ENCODE peak calls at places on chromosome 19, in six cellular contexts. One of them, this sample, is unnamed.

GRCh38 chr19:14476663-14477401 is 1.7 kb upstream of the PTGER1 start:
- DNase-seq in IMR-90: peak; percentile 88
- DNase-seq in neural progenitor cell: no peak
- DNase-seq in fibroblast of lung: peak; percentile 92
- DNase-seq in PC-3: peak; percentile 83
- DNase-seq in GM23248: peak; percentile 80
- DNase-seq in this sample: peak; percentile 73

GRCh38 chr19:47702671-47703070 is 10.6 kb upstream of the EHD2 start:
- DNase-seq in IMR-90: no peak
- DNase-seq in neural progenitor cell: no peak
- DNase-seq in fibroblast of lung: no peak
- DNase-seq in PC-3: no peak
- DNase-seq in GM23248: no peak
- DNase-seq in this sample: no peak

GRCh38 chr19:610071-610800 is 20.6 kb downstream of the HCN2 start:
- DNase-seq in IMR-90: no peak
- DNase-seq in neural progenitor cell: no peak
- DNase-seq in fibroblast of lung: no peak
- DNase-seq in PC-3: no peak
- DNase-seq in GM23248: no peak
- DNase-seq in this sample: no peak

GRCh38 chr19:35041548-35042055 is at the start of gene HPN:
- DNase-seq in IMR-90: no peak
- DNase-seq in neural progenitor cell: peak; percentile 37
- DNase-seq in fibroblast of lung: no peak
- DNase-seq in PC-3: no peak
- DNase-seq in GM23248: no peak
- DNase-seq in this sample: no peak

GRCh38 chr19:6235031-6235951 is 44.5 kb downstream of the MLLT1 start:
- DNase-seq in IMR-90: no peak
- DNase-seq in neural progenitor cell: no peak
- DNase-seq in fibroblast of lung: no peak
- DNase-seq in PC-3: no peak
- DNase-seq in GM23248: no peak
- DNase-seq in this sample: no peak

GRCh38 chr19:5536337-5536894 is 31.3 kb downstream of the TINCR start:
- DNase-seq in IMR-90: peak; percentile 33
- DNase-seq in neural progenitor cell: peak; percentile 97
- DNase-seq in fibroblast of lung: peak; percentile 5
- DNase-seq in PC-3: peak; percentile 48
- DNase-seq in GM23248: peak; percentile 65
- DNase-seq in this sample: no peak

GRCh38 chr19:1690570-1691307 is 38.3 kb upstream of the TCF3 start:
- DNase-seq in IMR-90: no peak
- DNase-seq in neural progenitor cell: peak; percentile 83
- DNase-seq in fibroblast of lung: no peak
- DNase-seq in PC-3: peak; percentile 51
- DNase-seq in GM23248: peak; percentile 43
- DNase-seq in this sample: peak; percentile 91

GRCh38 chr19:47885067-47885463 is 1.1 kb downstream of the SULT2A1 start:
- DNase-seq in IMR-90: no peak
- DNase-seq in neural progenitor cell: no peak
- DNase-seq in fibroblast of lung: no peak
- DNase-seq in PC-3: no peak
- DNase-seq in GM23248: no peak
- DNase-seq in this sample: no peak

GRCh38 chr19:12272386-12272785 is 22.3 kb downstream of the ZNF44 start:
- DNase-seq in IMR-90: no peak
- DNase-seq in neural progenitor cell: no peak
- DNase-seq in fibroblast of lung: no peak
- DNase-seq in PC-3: no peak
- DNase-seq in GM23248: no peak
- DNase-seq in this sample: no peak

GRCh38 chr19:39160523-39160861 is 34.9 kb downstream of the PAK4 start:
- DNase-seq in IMR-90: peak; percentile 72
- DNase-seq in neural progenitor cell: no peak
- DNase-seq in fibroblast of lung: peak; percentile 73
- DNase-seq in PC-3: peak; percentile 58
- DNase-seq in GM23248: peak; percentile 79
- DNase-seq in this sample: no peak

DNA sequence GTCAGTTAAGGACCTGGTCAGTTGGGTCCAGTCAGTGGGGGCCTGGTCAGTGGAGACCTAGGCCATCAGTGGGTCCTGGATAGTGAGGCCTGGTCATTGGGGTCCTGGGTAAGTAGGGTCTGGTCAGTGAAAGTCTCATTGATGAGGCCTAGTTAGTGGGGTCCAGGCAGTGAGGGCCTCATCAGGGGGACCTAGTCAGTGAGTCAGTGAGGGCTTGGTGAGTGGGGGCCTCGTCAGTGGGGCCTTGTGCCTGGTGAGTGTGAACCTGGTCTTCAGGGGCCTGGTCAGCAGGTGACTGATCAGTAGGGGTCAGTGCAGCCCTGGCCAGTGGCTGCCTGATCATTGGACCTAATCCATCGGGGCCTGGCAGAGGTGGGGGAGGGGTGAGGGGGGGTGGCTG is 42.6 kb upstream of the TPM4 start:
- DNase-seq in IMR-90: no peak
- DNase-seq in neural progenitor cell: no peak
- DNase-seq in fibroblast of lung: no peak
- DNase-seq in PC-3: no peak
- DNase-seq in GM23248: no peak
- DNase-seq in this sample: no peak
- H3K9ac ChIP-seq in IMR-90: no peak overlapping the region
- H3K9ac ChIP-seq in neural progenitor cell: no peak overlapping the region
- H3K9ac ChIP-seq in fibroblast of lung: no peak overlapping the region
- H3K9ac ChIP-seq in PC-3: no peak overlapping the region
- H3K9ac ChIP-seq in GM23248: no peak overlapping the region
- H3K9ac ChIP-seq in this sample: no peak overlapping the region

DNA sequence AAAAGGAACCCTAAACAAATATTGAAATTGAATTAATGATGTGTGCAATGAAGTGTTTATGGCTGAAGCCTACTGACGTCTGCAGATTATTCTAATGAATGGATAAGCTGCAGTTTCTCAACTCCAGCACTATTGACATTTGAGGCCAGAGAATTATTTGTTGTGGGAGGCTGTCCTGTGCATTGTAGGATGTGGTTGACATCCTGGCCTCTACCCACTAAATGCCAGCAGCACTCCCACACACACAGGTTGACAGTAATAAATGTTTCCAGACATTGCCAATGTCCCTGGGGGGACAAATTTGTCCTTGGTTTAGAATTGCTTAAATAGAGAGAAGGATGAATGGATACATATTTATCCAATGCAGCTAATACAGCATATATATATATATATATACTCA is 19.2 kb upstream of the MYH14 start:
- DNase-seq in IMR-90: no peak
- DNase-seq in neural progenitor cell: no peak
- DNase-seq in fibroblast of lung: no peak
- DNase-seq in PC-3: peak; percentile 29
- DNase-seq in GM23248: no peak
- DNase-seq in this sample: no peak
- H3K4me2 ChIP-seq in IMR-90: no peak overlapping the region
- H3K4me2 ChIP-seq in neural progenitor cell: no peak overlapping the region
- H3K4me2 ChIP-seq in fibroblast of lung: no peak overlapping the region
- H3K4me2 ChIP-seq in PC-3: no peak overlapping the region
- H3K4me2 ChIP-seq in GM23248: no peak overlapping the region
- H3K4me2 ChIP-seq in this sample: no peak overlapping the region

GRCh38 chr19:46351241-46352041 is 4.6 kb downstream of the PPP5C start:
- DNase-seq in IMR-90: peak; percentile 43
- DNase-seq in neural progenitor cell: no peak
- DNase-seq in fibroblast of lung: peak; percentile 71
- DNase-seq in PC-3: peak; percentile 21
- DNase-seq in GM23248: peak; percentile 85
- DNase-seq in this sample: no peak

GRCh38 chr19:46349311-46349993 is 2.6 kb downstream of the PPP5C start:
- DNase-seq in IMR-90: no peak
- DNase-seq in neural progenitor cell: no peak
- DNase-seq in fibroblast of lung: no peak
- DNase-seq in PC-3: no peak
- DNase-seq in GM23248: no peak
- DNase-seq in this sample: peak; percentile 54

GRCh38 chr19:46347985-46348384 is 1.1 kb downstream of the PPP5C start:
- DNase-seq in IMR-90: no peak
- DNase-seq in neural progenitor cell: no peak
- DNase-seq in fibroblast of lung: no peak
- DNase-seq in PC-3: no peak
- DNase-seq in GM23248: no peak
- DNase-seq in this sample: peak; percentile 44

GRCh38 chr19:46350758-46351159 is 3.9 kb downstream of the PPP5C start:
- DNase-seq in IMR-90: no peak
- DNase-seq in neural progenitor cell: no peak
- DNase-seq in fibroblast of lung: no peak
- DNase-seq in PC-3: no peak
- DNase-seq in GM23248: no peak
- DNase-seq in this sample: no peak

GRCh38 chr19:46350029-46350757 is 3.3 kb downstream of the PPP5C start:
- DNase-seq in IMR-90: no peak
- DNase-seq in neural progenitor cell: no peak
- DNase-seq in fibroblast of lung: no peak
- DNase-seq in PC-3: no peak
- DNase-seq in GM23248: no peak
- DNase-seq in this sample: no peak
- H3K4me1 ChIP-seq in IMR-90: peaks cover 18% of the 10 kb centered on the region
- H3K4me1 ChIP-seq in neural progenitor cell: peaks cover 6% of the 10 kb centered on the region
- H3K4me1 ChIP-seq in fibroblast of lung: peaks cover 25% of the 10 kb centered on the region
- H3K4me1 ChIP-seq in PC-3: peaks cover 12% of the 10 kb centered on the region
- H3K4me1 ChIP-seq in GM23248: peaks cover 30% of the 10 kb centered on the region
- H3K4me1 ChIP-seq in this sample: peaks cover 47% of the 10 kb centered on the region

DNA sequence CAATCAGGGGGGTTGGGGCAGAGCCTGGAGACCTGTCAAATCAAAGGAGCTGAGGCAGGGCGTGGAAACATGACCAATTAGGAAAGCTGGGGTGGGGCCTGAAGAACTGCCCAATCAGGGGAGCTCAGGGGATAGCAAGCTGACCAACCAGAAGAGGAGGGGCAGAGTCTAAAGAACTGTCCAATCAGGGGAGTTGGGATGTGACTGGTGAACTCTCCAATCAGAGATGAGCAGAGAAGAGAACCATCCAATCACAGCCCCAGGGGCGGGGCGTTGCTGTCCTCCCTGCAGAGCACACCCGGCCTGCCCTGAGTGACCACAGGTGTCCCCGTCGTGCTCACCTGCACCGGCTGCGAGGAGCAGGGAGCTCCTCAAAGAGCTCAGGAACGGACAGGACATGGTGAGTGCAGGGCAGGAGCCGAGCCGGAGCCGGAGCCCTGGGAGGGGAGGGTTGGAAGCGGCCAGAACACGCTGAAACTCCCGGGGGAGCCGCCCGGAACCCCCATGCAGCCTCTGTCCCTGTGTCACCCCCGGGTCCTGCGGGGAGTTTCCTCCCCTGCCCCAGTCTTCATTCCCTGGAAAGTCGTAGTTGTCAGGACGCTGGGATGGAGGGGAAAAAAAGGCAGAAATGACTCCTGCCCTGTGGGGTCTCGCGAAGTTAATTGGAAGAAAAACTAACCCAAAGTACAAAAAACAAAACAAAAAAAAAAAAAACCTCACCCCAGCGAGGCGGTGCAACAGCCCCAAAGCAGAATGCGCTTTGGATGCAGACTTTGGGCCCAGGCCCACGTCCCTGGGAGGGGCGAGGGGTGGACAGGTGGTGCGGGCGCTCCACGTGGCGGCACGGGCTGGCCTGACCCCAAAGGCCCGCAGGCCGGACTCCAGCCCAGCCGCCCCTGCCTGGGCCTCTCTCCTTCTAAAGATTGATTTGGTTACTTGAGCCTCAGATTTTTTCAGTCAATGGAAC is at the start of gene ZNF556:
- DNase-seq in IMR-90: no peak
- DNase-seq in neural progenitor cell: no peak
- DNase-seq in fibroblast of lung: no peak
- DNase-seq in PC-3: peak; percentile 25
- DNase-seq in GM23248: peak; percentile 12
- DNase-seq in this sample: peak; percentile 87
- H3K9ac ChIP-seq in IMR-90: no peak within 1 kb of the TSS
- H3K9ac ChIP-seq in neural progenitor cell: no peak within 1 kb of the TSS
- H3K9ac ChIP-seq in fibroblast of lung: no peak within 1 kb of the TSS
- H3K9ac ChIP-seq in PC-3: no peak within 1 kb of the TSS
- H3K9ac ChIP-seq in GM23248: no peak within 1 kb of the TSS
- H3K9ac ChIP-seq in this sample: no peak within 1 kb of the TSS

DNA sequence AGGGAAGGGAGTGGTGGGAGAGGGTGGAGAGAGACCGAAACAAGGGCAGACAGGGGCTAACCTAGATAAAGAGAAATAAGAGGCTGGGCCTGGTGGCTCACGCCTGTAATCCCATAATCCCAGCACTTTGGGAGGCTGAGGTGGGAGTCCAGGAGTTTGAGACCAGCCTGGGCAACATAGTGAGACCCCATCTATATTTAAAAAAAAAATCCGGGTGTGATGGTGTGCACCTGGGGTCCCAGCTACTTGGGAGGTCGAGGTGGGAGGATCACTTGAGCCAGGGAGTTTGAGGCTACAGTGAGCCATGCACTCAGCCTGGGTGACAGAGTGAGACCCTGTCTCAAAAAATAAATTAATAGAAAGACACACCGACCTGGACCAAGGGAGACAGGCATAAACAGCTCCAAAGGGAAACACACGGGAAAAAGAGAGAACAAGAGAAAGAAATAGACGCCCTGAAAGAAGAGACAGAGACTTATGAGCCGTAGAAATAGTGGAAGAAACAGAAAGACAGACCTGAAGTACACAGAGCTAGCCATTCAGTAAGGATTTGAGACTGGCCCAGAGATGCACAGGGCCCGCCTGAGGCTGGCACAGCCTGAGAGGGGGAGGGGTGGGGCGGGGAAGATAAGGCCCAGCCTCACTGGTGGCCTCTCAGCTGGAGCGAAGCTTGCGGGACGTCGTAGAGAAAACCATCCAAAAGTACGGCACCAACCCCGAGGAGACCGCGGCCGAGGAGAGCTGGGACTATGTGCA is 2.2 kb downstream of the CD37 start:
- DNase-seq in IMR-90: no peak
- DNase-seq in neural progenitor cell: no peak
- DNase-seq in fibroblast of lung: no peak
- DNase-seq in PC-3: no peak
- DNase-seq in GM23248: no peak
- DNase-seq in this sample: peak; percentile 94
- H3K4me2 ChIP-seq in IMR-90: no peak overlapping the region
- H3K4me2 ChIP-seq in neural progenitor cell: peak overlapping the region; percentile 73
- H3K4me2 ChIP-seq in fibroblast of lung: no peak overlapping the region
- H3K4me2 ChIP-seq in PC-3: no peak overlapping the region
- H3K4me2 ChIP-seq in GM23248: no peak overlapping the region
- H3K4me2 ChIP-seq in this sample: peak overlapping the region; percentile 98

GRCh38 chr19:29928831-29929230 is 13.2 kb upstream of the URI1 start:
- DNase-seq in IMR-90: no peak
- DNase-seq in neural progenitor cell: no peak
- DNase-seq in fibroblast of lung: no peak
- DNase-seq in PC-3: no peak
- DNase-seq in GM23248: no peak
- DNase-seq in this sample: no peak
- H3K4me1 ChIP-seq in IMR-90: no peaks in the 10 kb centered on the region
- H3K4me1 ChIP-seq in neural progenitor cell: peaks cover 9% of the 10 kb centered on the region
- H3K4me1 ChIP-seq in fibroblast of lung: no peaks in the 10 kb centered on the region
- H3K4me1 ChIP-seq in PC-3: no peaks in the 10 kb centered on the region
- H3K4me1 ChIP-seq in GM23248: no peaks in the 10 kb centered on the region
- H3K4me1 ChIP-seq in this sample: peaks cover 4% of the 10 kb centered on the region

This sample was measured in Karpas-422.